ENCODE peak calls at places on chromosomes 11 and 22, in ten cellular contexts. T is nephron progenitor cell, R is PC-3, N is AG10803, I is fibroblast of the conjunctiva, D is non-pigmented ciliary epithelial cell, L is bronchial epithelial cell, X is GM12892, V is endothelial cell, J is HTR-8/SVneo. F is an unnamed sample.

GRCh38 chr11:133253570-133253969 is 278.7 kb downstream of the OPCML start:
- DNase-seq in T (no peak), R (no peak), N (no peak), I (no peak), D (no peak), L (no peak), X (no peak), V (no peak), J (no peak), F (no peak)

GRCh38 chr11:69339041-69339733 is 45.2 kb downstream of the MYEOV start:
- DNase-seq in T (no peak), R (no peak), N (no peak), I (no peak), D (no peak), L (no peak), X (no peak), V (no peak), J (no peak), F (no peak)

GRCh38 chr11:65489706-65490310 is 9.0 kb upstream of the MALAT1 start:
- DNase-seq in T (peak; percentile 28), R (no peak), N (peak; percentile 65), I (no peak), D (no peak), L (no peak), X (no peak), V (no peak), J (no peak), F (no peak)

GRCh38 chr11:92399702-92400101 is 175.1 kb downstream of the FAT3 start:
- DNase-seq in T (no peak), R (no peak), N (no peak), I (no peak), D (no peak), L (no peak), X (no peak), V (no peak), J (no peak), F (no peak)

GRCh38 chr22:38016182-38017078 is 32.1 kb upstream of the SOX10 start:
- DNase-seq in T (no peak), R (peak; percentile 66), N (peak; percentile 43), I (no peak), D (no peak), L (peak; percentile 34), X (no peak), V (no peak), J (no peak), F (peak; percentile 91)

GRCh38 chr11:117717485-117718314 is 79.3 kb downstream of the DSCAML1 start:
- DNase-seq in T (peak; percentile 57), R (peak; percentile 57), N (no peak), I (no peak), D (no peak), L (peak; percentile 51), X (no peak), V (no peak), J (no peak), F (peak; percentile 81)

GRCh38 chr11:68584097-68584496 is 100.2 kb upstream of the GAL start:
- DNase-seq in T (peak; percentile 72), R (peak; percentile 54), N (peak; percentile 13), I (no peak), D (no peak), L (peak; percentile 28), X (peak; percentile 24), V (peak; percentile 74), J (peak; percentile 25), F (no peak)

GRCh38 chr22:36986242-36986821 is 32.9 kb downstream of the TST start:
- DNase-seq in T (peak; percentile 44), R (peak; percentile 65), N (no peak), I (no peak), D (no peak), L (no peak), X (no peak), V (peak; percentile 25), J (no peak), F (no peak)

GRCh38 chr11:70680781-70681281 is 282.5 kb downstream of the CTTN start:
- DNase-seq in T (no peak), R (no peak), N (no peak), I (no peak), D (no peak), L (no peak), X (no peak), V (no peak), J (no peak), F (no peak)

GRCh38 chr11:5928269-5928668 is 13.8 kb upstream of the OR56A3 start:
- DNase-seq in T (no peak), R (no peak), N (no peak), I (no peak), D (no peak), L (no peak), X (no peak), V (no peak), J (no peak), F (no peak)

GRCh38 chr11:68009391-68010000 is 631 bp upstream of the ALDH3B1 start:
- DNase-seq in T (no peak), R (peak; percentile 67), N (peak; percentile 55), I (no peak), D (no peak), L (no peak), X (no peak), V (no peak), J (no peak), F (no peak)

GRCh38 chr22:46447906-46448669 is 89.3 kb downstream of the CELSR1 start:
- DNase-seq in T (no peak), R (no peak), N (no peak), I (no peak), D (no peak), L (no peak), X (no peak), V (no peak), J (no peak), F (no peak)

GRCh38 chr11:76839326-76839725 is 21.4 kb upstream of the ACER3 start:
- DNase-seq in T (no peak), R (peak; percentile 83), N (no peak), I (no peak), D (no peak), L (peak; percentile 24), X (no peak), V (no peak), J (no peak), F (no peak)

GRCh38 chr22:32649515-32650200 is 151.8 kb upstream of the TIMP3 start:
- DNase-seq in T (no peak), R (no peak), N (peak; percentile 79), I (no peak), D (no peak), L (no peak), X (no peak), V (no peak), J (peak; percentile 22), F (no peak)

GRCh38 chr11:61869636-61870428 is 21.5 kb downstream of the FADS3 start:
- DNase-seq in T (peak; percentile 31), R (no peak), N (no peak), I (no peak), D (no peak), L (no peak), X (no peak), V (no peak), J (no peak), F (no peak)

GRCh38 chr11:17575431-17576425 is 28.7 kb downstream of the OTOG start:
- DNase-seq in T (no peak), R (no peak), N (no peak), I (no peak), D (no peak), L (no peak), X (no peak), V (no peak), J (no peak), F (no peak)

GRCh38 chr11:69718147-69718546 is 14.3 kb upstream of the FGF19 start:
- DNase-seq in T (peak; percentile 83), R (peak; percentile 77), N (no peak), I (no peak), D (no peak), L (no peak), X (peak; percentile 57), V (peak; percentile 79), J (peak; percentile 87), F (no peak)

GRCh38 chr11:114326151-114326550 is 30.0 kb downstream of the NNMT start:
- DNase-seq in T (no peak), R (no peak), N (no peak), I (no peak), D (no peak), L (no peak), X (no peak), V (no peak), J (no peak), F (no peak)

GRCh38 chr11:13875643-13876042 is 86.9 kb upstream of the SPON1 start:
- DNase-seq in T (peak; percentile 32), R (no peak), N (no peak), I (no peak), D (no peak), L (no peak), X (no peak), V (no peak), J (no peak), F (no peak)